ENCODE peak calls at places on chromosomes 4 and X, in five cellular contexts. E, L, P, S and V are unnamed samples.

GRCh38 chr4:71290074-71290473 is 48.7 kb upstream of the SLC4A4 start:
- DNase-seq in E (no peak), L (peak), P (no peak), S (no peak), V (no peak)

GRCh38 chrX:64580035-64580434 is 184.8 kb upstream of the MTMR8 start:
- DNase-seq in E (no peak), L (no peak), P (peak), S (no peak), V (no peak)

GRCh38 chrX:7083468-7084396 is 63.8 kb upstream of the STS start:
- DNase-seq in E (no peak), L (peak), P (peak), S (no peak), V (no peak)

GRCh38 chr4:62717144-62717543 is 1517.0 kb downstream of the ADGRL3 start:
- DNase-seq in E (no peak), L (no peak), P (no peak), S (no peak), V (no peak)

GRCh38 chr4:184818216-184818564 is 7.6 kb downstream of the ACSL1 start:
- DNase-seq in E (no peak), L (no peak), P (peak), S (no peak), V (no peak)

GRCh38 chr4:124783847-124784246 is 71.3 kb upstream of the ANKRD50 start:
- DNase-seq in E (no peak), L (peak), P (no peak), S (no peak), V (no peak)

GRCh38 chr4:121736735-121737351 is 28.1 kb downstream of the SMIM43 start:
- DNase-seq in E (no peak), L (peak), P (peak), S (no peak), V (peak)

GRCh38 chrX:68693481-68694410 is 46.3 kb downstream of the STARD8 start:
- DNase-seq in E (peak), L (peak), P (no peak), S (peak), V (peak)

GRCh38 chr4:187309456-187309855 is 585.8 kb upstream of the FAT1 start:
- DNase-seq in E (no peak), L (peak), P (no peak), S (no peak), V (no peak)

GRCh38 chrX:136176399-136176825 is 29.1 kb downstream of the FHL1 start:
- DNase-seq in E (no peak), L (peak), P (no peak), S (no peak), V (no peak)

GRCh38 chr4:140947507-140947906 is 185.8 kb downstream of the RNF150 start:
- DNase-seq in E (no peak), L (no peak), P (no peak), S (no peak), V (no peak)

GRCh38 chr4:165158762-165159161 is 46.1 kb upstream of the TMEM192 start:
- DNase-seq in E (no peak), L (no peak), P (no peak), S (no peak), V (no peak)

GRCh38 chr4:8409271-8410065 is 31.1 kb downstream of the ACOX3 start:
- DNase-seq in E (no peak), L (peak), P (no peak), S (peak), V (no peak)

GRCh38 chrX:46637937-46638336 is 64.4 kb downstream of the CHST7 start:
- DNase-seq in E (no peak), L (peak), P (no peak), S (no peak), V (no peak)

GRCh38 chrX:134512566-134512965 is 52.6 kb downstream of the HPRT1 start:
- DNase-seq in E (no peak), L (peak), P (no peak), S (no peak), V (no peak)

GRCh38 chr4:107835409-107835808 is 10.7 kb downstream of the SGMS2 start:
- DNase-seq in E (no peak), L (peak), P (no peak), S (no peak), V (no peak)

GRCh38 chrX:30576881-30577280 is 685 bp downstream of the TASL start:
- DNase-seq in E (no peak), L (no peak), P (no peak), S (no peak), V (no peak)

GRCh38 chr4:152539556-152540292 is 3.8 kb upstream of the FBXW7 start:
- DNase-seq in E (no peak), L (no peak), P (no peak), S (no peak), V (no peak)

GRCh38 chrX:65644621-65645287 is 22.7 kb upstream of the MSN start:
- DNase-seq in E (no peak), L (peak), P (no peak), S (peak), V (no peak)

GRCh38 chr4:107183155-107183774 is 147.2 kb upstream of the DKK2 start:
- DNase-seq in E (peak), L (peak), P (peak), S (peak), V (peak)

GRCh38 chrX:46572295-46572936 is 1.1 kb upstream of the CHST7 start:
- DNase-seq in E (no peak), L (peak), P (peak), S (no peak), V (no peak)

GRCh38 chr4:168846414-168846813 is 163.6 kb downstream of the CBR4 start:
- DNase-seq in E (no peak), L (no peak), P (no peak), S (no peak), V (no peak)

GRCh38 chrX:37745835-37746234 is 34.0 kb upstream of the CYBB start:
- DNase-seq in E (no peak), L (no peak), P (no peak), S (no peak), V (no peak)

GRCh38 chrX:12396584-12396983 is 258.3 kb downstream of the FRMPD4 start:
- DNase-seq in E (no peak), L (no peak), P (no peak), S (no peak), V (no peak)

GRCh38 chr4:151206241-151207005 is 70.5 kb upstream of the PRSS48 start:
- DNase-seq in E (no peak), L (no peak), P (no peak), S (no peak), V (no peak)

GRCh38 chr4:58688603-58689002 is 1578.4 kb upstream of the IGFBP7 start:
- DNase-seq in E (no peak), L (no peak), P (no peak), S (no peak), V (no peak)

GRCh38 chrX:118347131-118347530 is 1.2 kb downstream of the WDR44 start:
- DNase-seq in E (no peak), L (peak), P (no peak), S (no peak), V (no peak)